ENCODE peak calls at places on chromosomes 3 and 15, in five cellular contexts. V is body of pancreas, T is ovary, L is stomach, S is erythroblast. I is an unnamed sample.

GRCh38 chr15:65952425-65953053 is 83.2 kb downstream of the RAB11A start:
- DNase-seq in V (peak), T (no peak), L (no peak), S (peak), I (peak)

GRCh38 chr3:136583823-136584222 is 168.4 kb downstream of the STAG1 start:
- DNase-seq in V (no peak), T (no peak), L (no peak), S (no peak), I (no peak)

GRCh38 chr3:192727032-192727847 is at the start of gene FGF12:
- DNase-seq in V (peak), T (peak), L (peak), S (no peak), I (peak)

GRCh38 chr3:14143826-14144225 is 19.0 kb downstream of the TMEM43 start:
- DNase-seq in V (no peak), T (peak), L (no peak), S (peak), I (no peak)

GRCh38 chr3:143105170-143105569 is 14.4 kb upstream of the CHST2 start:
- DNase-seq in V (no peak), T (no peak), L (no peak), S (no peak), I (no peak)

GRCh38 chr15:89136084-89136806 is 48.0 kb downstream of the ABHD2 start:
- DNase-seq in V (no peak), T (no peak), L (no peak), S (no peak), I (no peak)

GRCh38 chr3:184338538-184338945 is 1.1 kb downstream of the FAM131A start:
- DNase-seq in V (peak), T (peak), L (peak), S (peak), I (peak)

GRCh38 chr3:134666466-134666865 is 15.6 kb upstream of the KY start:
- DNase-seq in V (no peak), T (no peak), L (no peak), S (no peak), I (no peak)

GRCh38 chr3:186092360-186093070 is 16.4 kb downstream of the ETV5 start:
- DNase-seq in V (no peak), T (no peak), L (no peak), S (no peak), I (no peak)

GRCh38 chr15:52254331-52254730 is 41.3 kb downstream of the MYO5C start:
- DNase-seq in V (no peak), T (no peak), L (no peak), S (no peak), I (no peak)

GRCh38 chr3:72829701-72830100 is 18.5 kb downstream of the SHQ1 start:
- DNase-seq in V (no peak), T (no peak), L (no peak), S (no peak), I (no peak)

GRCh38 chr3:137610723-137611122 is 153.4 kb upstream of the SOX14 start:
- DNase-seq in V (no peak), T (no peak), L (no peak), S (no peak), I (no peak)

GRCh38 chr15:88022711-88023110 is 233.8 kb downstream of the NTRK3 start:
- DNase-seq in V (no peak), T (no peak), L (no peak), S (no peak), I (no peak)

GRCh38 chr15:68697711-68698690 is 119.2 kb downstream of the CORO2B start:
- DNase-seq in V (no peak), T (no peak), L (no peak), S (no peak), I (no peak)

GRCh38 chr15:84858231-84858630 is 26.2 kb upstream of the SLC28A1 start:
- DNase-seq in V (no peak), T (no peak), L (no peak), S (no peak), I (no peak)

GRCh38 chr3:14266361-14266760 is 87.7 kb downstream of the LSM3 start:
- DNase-seq in V (no peak), T (peak), L (no peak), S (no peak), I (peak)

GRCh38 chr3:55792010-55792409 is 304.9 kb upstream of the WNT5A start:
- DNase-seq in V (no peak), T (no peak), L (no peak), S (no peak), I (no peak)

GRCh38 chr3:77373619-77374018 is 333.7 kb downstream of the ROBO2 start:
- DNase-seq in V (no peak), T (no peak), L (no peak), S (no peak), I (no peak)

GRCh38 chr3:184656991-184657669 is 54.7 kb downstream of the MAGEF1 start:
- DNase-seq in V (no peak), T (no peak), L (no peak), S (no peak), I (no peak)

GRCh38 chr3:87298111-87298718 is 21.8 kb upstream of the POU1F1 start:
- DNase-seq in V (no peak), T (no peak), L (no peak), S (peak), I (no peak)

GRCh38 chr15:74343797-74344127 is 23.7 kb downstream of the CYP11A1 start:
- DNase-seq in V (no peak), T (no peak), L (no peak), S (no peak), I (no peak)

GRCh38 chr15:75693501-75694240 is 19.0 kb downstream of the CSPG4 start:
- DNase-seq in V (no peak), T (no peak), L (no peak), S (no peak), I (no peak)

GRCh38 chr3:178618197-178618596 is 82.0 kb downstream of the KCNMB2 start:
- DNase-seq in V (no peak), T (no peak), L (no peak), S (peak), I (no peak)

GRCh38 chr3:189304465-189305341 is 132.9 kb downstream of the TPRG1 start:
- DNase-seq in V (peak), T (no peak), L (peak), S (no peak), I (no peak)

GRCh38 chr3:123795471-123796251 is 88.5 kb downstream of the MYLK start:
- DNase-seq in V (no peak), T (no peak), L (no peak), S (no peak), I (no peak)

GRCh38 chr3:100844063-100844936 is 135.0 kb downstream of the TFG start:
- DNase-seq in V (no peak), T (no peak), L (no peak), S (no peak), I (no peak)

GRCh38 chr3:32913790-32914446 is 37.5 kb upstream of the CCR4 start:
- DNase-seq in V (no peak), T (no peak), L (no peak), S (no peak), I (peak)

DNA sequence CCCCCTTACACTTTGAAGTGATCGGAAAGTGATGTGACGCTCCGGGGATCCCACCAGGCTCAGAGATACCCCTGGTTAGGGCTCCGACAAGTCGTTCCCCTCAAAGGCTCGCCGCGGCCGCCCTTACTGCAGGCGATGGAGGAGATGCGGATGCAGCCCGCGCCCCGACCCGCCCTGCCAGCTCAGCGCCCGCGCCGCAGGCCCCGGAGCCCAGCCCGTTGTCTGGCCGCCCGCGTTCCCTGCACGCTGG is 228 bp downstream of the GLT8D1 start:
- DNase-seq in V (no peak), T (no peak), L (no peak), S (no peak), I (no peak)
- TF ChIP-seq POLR2A in V (no peak), T (no peak), L (no peak), S (no peak), I (no peak)

GRCh38 chr3:43178891-43179366 is 73.0 kb upstream of the POMGNT2 start:
- DNase-seq in V (peak), T (no peak), L (peak), S (no peak), I (no peak)
- TF ChIP-seq POLR2A in V (no peak), T (no peak), L (no peak), S (no peak), I (no peak)

GRCh38 chr3:195259564-195260285 is 11.2 kb downstream of the XXYLT1 start:
- DNase-seq in V (peak), T (peak), L (peak), S (peak), I (peak)
- TF ChIP-seq POLR2A in V (no peak), T (peak), L (no peak), S (peak), I (no peak)

GRCh38 chr15:79678032-79678701 is 218.6 kb downstream of the MTHFS start:
- DNase-seq in V (no peak), T (no peak), L (no peak), S (no peak), I (no peak)
- TF ChIP-seq POLR2A in V (no peak), T (no peak), L (no peak), S (no peak), I (no peak)

GRCh38 chr15:30992073-30992363 is 590 bp upstream of the MTMR10 start:
- DNase-seq in V (no peak), T (no peak), L (no peak), S (no peak), I (no peak)

GRCh38 chr15:30990036-30990435 is 1.4 kb downstream of the MTMR10 start:
- DNase-seq in V (no peak), T (no peak), L (no peak), S (peak), I (no peak)

GRCh38 chr15:30990451-30991300 is 752 bp downstream of the MTMR10 start:
- DNase-seq in V (no peak), T (no peak), L (no peak), S (no peak), I (peak)

GRCh38 chr15:30992465-30992864 is 1.0 kb upstream of the MTMR10 start:
- DNase-seq in V (peak), T (no peak), L (no peak), S (peak), I (no peak)

DNA sequence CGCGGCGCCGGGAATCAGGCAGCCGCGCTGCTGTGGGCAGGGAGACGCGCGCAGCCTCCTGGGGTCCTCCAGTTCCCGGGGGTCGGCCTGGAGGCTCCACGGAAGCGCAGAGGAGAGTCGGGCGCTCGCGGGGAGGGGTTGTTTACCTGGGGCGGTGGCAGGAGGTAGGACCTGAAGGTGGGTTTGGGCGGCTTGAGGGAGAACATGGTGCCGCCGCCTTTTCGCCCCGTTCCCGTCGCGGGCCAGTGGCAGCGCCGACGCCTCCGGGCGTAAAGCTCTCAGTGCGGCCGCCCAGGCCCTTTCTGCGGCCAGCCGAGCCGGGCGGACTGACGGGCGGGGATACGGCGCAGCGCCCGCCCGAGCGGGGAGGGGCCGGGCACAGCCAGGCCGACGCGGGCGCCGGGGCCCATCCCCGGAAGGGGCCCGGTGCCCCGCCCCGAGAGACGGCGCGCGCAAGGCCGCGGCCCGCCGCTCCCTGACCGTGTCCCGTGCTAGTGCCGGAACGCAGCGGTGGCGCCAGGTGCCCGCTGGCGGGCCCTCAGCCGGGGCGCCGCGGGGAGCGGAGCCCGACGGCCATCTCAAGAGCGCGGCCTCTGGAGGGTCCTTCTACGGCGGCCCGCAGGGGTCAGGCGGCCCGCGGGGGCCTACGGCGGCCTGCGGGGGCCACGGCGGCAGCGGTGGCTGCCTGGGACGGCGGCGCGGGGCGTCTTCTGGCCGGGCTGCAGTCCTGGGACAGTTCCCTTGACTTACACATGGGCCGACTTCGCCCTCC is at the start of gene MTMR10:
- DNase-seq in V (peak), T (peak), L (peak), S (peak), I (peak)
- TF ChIP-seq POLR2A in V (peak), T (peak), L (no peak), S (peak), I (no peak)

DNA sequence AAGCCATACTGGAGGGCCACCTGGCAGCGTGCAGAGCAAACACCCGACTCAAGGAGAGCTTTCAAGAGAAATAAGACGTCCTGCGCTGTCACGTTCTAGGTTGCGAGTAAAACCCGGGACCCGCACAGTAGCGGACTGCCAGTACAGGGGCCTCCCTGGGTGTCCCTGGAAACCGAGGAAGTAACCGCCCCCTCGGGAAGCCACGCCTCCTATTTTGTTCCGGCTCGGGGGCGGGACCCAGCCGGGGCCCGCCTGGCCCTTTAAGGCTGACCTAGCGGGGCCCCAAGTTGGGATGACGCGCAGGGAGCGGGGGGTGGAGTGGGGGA is 218 bp upstream of the MAPKAPK3 start:
- DNase-seq in V (peak), T (peak), L (peak), S (peak), I (peak)
- TF ChIP-seq POLR2A in V (no peak), T (peak), L (no peak), S (peak), I (no peak)

DNA sequence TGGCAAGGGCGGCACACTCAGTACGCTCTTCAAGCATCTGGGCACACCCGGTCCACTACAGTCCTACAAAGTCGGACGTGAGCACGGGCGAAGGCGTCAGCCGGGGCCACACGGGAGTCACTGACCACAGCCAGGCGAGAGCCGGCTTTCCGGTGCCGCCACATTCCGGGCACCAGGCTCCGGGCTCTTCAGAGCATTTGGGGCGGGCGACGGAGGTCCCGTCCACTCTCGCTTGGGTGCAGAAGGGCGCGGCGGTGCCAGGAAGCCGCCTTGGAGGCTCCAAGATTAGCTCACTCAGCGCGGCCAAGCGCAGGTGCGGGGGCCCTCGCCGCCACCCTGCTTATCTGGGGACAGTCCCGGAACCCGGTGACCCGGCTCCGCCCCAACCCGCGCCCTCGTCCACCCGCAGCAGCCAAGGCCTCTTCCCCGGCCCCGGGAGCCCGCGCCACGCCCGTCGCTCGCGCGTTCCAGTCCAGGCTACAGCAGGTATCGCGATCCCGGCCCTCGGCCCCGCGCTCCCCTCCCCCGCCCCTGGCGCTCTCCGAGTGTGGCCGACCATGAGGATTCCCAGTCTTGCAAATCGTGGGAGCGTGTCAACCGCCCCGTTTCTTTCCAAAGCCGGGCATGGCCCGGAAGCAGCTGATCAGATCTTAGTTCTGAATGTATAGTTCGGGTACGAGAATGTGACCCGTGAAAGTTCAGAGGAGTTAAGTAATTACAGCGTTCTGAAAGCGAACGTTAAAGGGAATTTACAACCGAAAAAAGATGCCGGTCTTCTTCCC is at the start of gene ADPRH:
- DNase-seq in V (peak), T (peak), L (peak), S (peak), I (peak)
- TF ChIP-seq POLR2A in V (peak), T (no peak), L (no peak), S (no peak), I (no peak)

DNA sequence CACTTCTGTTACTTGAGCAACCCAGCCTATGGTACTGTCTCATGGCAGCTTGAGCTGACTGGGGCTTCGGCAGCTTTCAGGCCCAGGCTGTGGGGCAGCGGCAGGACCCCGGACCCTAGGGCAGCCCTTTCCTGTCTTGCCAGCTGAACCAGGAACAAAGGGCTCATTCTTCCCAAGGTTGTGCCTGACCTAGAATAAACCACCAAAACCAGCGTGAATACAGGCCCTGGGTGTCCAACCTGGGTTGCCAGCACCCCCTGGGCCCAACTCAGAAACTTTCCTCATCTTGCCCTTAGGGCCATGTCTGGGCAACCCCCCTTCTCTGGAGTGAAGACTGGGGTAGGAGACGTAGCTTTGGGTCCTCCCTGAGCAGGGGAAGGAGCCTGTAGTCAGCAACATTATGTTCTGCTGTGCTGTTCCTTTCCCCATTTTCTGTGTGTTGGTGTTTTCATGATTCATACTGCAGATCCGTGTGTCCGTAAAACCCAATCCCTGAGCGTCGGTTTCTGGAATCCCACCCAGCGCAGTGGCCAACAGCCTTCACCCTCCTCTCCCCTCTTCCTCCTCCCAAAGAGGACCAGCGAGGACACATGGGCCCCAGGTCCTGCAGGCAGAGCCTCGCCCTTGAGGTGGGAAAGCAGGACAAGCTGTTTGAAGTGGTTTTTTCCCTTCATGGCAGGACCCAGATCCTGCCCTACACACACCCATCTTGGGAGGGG is 33.5 kb downstream of the TKT start:
- DNase-seq in V (no peak), T (no peak), L (no peak), S (no peak), I (no peak)
- TF ChIP-seq POLR2A in V (no peak), T (no peak), L (no peak), S (no peak), I (no peak)

DNA sequence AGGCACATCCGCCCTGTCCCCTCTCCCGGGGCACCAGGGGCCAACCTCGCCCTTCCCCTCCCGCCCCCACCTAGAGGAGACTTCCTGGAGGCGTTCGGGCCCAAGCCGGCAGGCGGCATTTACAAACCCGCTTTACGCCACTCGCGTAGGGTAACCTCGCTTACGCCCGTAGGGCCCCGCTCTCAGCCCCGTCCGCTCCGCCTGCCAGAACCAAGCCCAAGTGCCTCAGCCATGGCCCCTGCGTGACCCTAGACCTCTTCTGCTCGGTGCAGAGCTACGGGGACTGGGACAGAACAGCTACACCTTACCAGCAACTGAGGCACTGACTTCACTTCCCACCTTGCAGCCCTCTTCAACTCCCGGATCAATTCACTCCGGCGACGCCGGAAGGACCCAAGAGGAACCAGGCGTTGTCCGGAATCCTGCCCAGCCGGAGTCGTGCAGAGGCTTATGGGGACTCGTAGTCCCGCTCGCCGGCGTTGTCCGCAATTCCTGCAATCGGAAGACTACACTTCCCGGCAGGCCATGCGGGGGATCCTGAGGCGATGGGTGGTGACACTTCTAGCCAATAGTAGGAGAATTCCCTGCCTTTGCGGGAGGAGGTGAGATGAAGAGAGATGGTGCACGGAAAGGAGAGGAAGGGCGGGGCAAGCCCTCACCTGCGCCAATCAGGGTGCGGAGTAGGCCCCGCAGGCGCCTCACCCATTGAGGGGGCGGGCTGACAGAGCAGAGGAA is at the start of gene PDCD10:
- DNase-seq in V (peak), T (peak), L (peak), S (peak), I (peak)
- TF ChIP-seq POLR2A in V (peak), T (peak), L (no peak), S (peak), I (no peak)